ENCODE peak calls at places on chromosomes 16 and 17, in five cellular contexts. Z is BE2C, A is cardiac fibroblast, F is thoracic aorta, E is non-pigmented ciliary epithelial cell. J is an unnamed sample.

GRCh38 chr17:57533684-57534305 is 211.3 kb downstream of the CCDC182 start:
- DNase-seq in Z (no peak), A (no peak), F (no peak), E (no peak), J (no peak)

GRCh38 chr17:7922499-7923289 is 6.6 kb upstream of the RNF227 start:
- DNase-seq in Z (peak; percentile 69), A (peak; percentile 88), F (peak; percentile 52), E (no peak), J (no peak)

GRCh38 chr16:31453255-31454204 is 5.8 kb upstream of the ARMC5 start:
- DNase-seq in Z (no peak), A (peak; percentile 67), F (no peak), E (no peak), J (no peak)

GRCh38 chr16:79437764-79438728 is 162.5 kb downstream of the MAF start:
- DNase-seq in Z (no peak), A (peak; percentile 1), F (no peak), E (no peak), J (no peak)

GRCh38 chr17:63477471-63478440 is 895 bp downstream of the ACE start:
- DNase-seq in Z (peak; percentile 67), A (no peak), F (no peak), E (no peak), J (peak; percentile 28)

GRCh38 chr17:32265192-32265895 is at the start of gene RHBDL3:
- DNase-seq in Z (peak; percentile 41), A (no peak), F (no peak), E (no peak), J (no peak)

GRCh38 chr16:27927266-27927901 is 136.1 kb downstream of the GSG1L start:
- DNase-seq in Z (no peak), A (no peak), F (no peak), E (no peak), J (no peak)

GRCh38 chr17:66855204-66855603 is 20.3 kb downstream of the CACNG5 start:
- DNase-seq in Z (no peak), A (no peak), F (no peak), E (no peak), J (no peak)

GRCh38 chr16:85208181-85208580 is 95.9 kb upstream of the CIBAR2 start:
- DNase-seq in Z (no peak), A (no peak), F (no peak), E (no peak), J (no peak)

GRCh38 chr16:898761-899677 is 71.8 kb downstream of the LMF1 start:
- DNase-seq in Z (peak; percentile 41), A (no peak), F (no peak), E (no peak), J (no peak)

GRCh38 chr16:24652803-24653202 is 76.6 kb upstream of the TNRC6A start:
- DNase-seq in Z (no peak), A (no peak), F (no peak), E (no peak), J (no peak)

GRCh38 chr16:64997121-64997520 is 124.7 kb downstream of the CDH11 start:
- DNase-seq in Z (no peak), A (no peak), F (no peak), E (no peak), J (no peak)

GRCh38 chr16:86573215-86573614 is 5.1 kb upstream of the FOXL1 start:
- DNase-seq in Z (no peak), A (no peak), F (no peak), E (no peak), J (no peak)

GRCh38 chr17:7404737-7405412 is 978 bp upstream of the TMEM256 start:
- DNase-seq in Z (no peak), A (peak; percentile 26), F (no peak), E (no peak), J (peak; percentile 51)

GRCh38 chr16:84489141-84489540 is 15.3 kb downstream of the MEAK7 start:
- DNase-seq in Z (no peak), A (no peak), F (no peak), E (no peak), J (no peak)

GRCh38 chr16:87653234-87653633 is 50.9 kb downstream of the JPH3 start:
- DNase-seq in Z (no peak), A (no peak), F (no peak), E (no peak), J (no peak)

GRCh38 chr16:4316732-4317461 is 1.0 kb downstream of the GLIS2 start:
- DNase-seq in Z (no peak), A (peak; percentile 63), F (no peak), E (no peak), J (peak; percentile 69)

GRCh38 chr17:43976956-43977837 is 23.5 kb upstream of the PYY start:
- DNase-seq in Z (no peak), A (no peak), F (no peak), E (no peak), J (no peak)

GRCh38 chr17:57614742-57615141 is 130.4 kb downstream of the CCDC182 start:
- DNase-seq in Z (no peak), A (no peak), F (no peak), E (no peak), J (no peak)

GRCh38 chr16:74778646-74779045 is 4.0 kb upstream of the FA2H start:
- DNase-seq in Z (no peak), A (no peak), F (no peak), E (no peak), J (no peak)

GRCh38 chr16:47059991-47060390 is 83.8 kb downstream of the NETO2 start:
- DNase-seq in Z (no peak), A (no peak), F (no peak), E (no peak), J (no peak)

GRCh38 chr16:87127061-87127765 is 190.0 kb downstream of the C16orf95 start:
- DNase-seq in Z (no peak), A (peak; percentile 86), F (no peak), E (no peak), J (no peak)